ENCODE peak calls at places on chromosomes 12 and 14, in ten cellular contexts. F is central memory CD4-positive, alpha-beta T cell; N is suprapubic skin; B is activated B cell treated with CpG ODN at 0.5 μM for 24 hours; G is mammary epithelial cell; U is AG20443; R is stimulated activated CD4-positive, alpha-beta T cell treated with anti-CD3 and anti-CD28 coated beads, Interleukin-1b, Interleukin-23, amount 100 ng/mL, for 1 hour; S is HFFc6; X is progenitor cell of endocrine pancreas; Q is astrocyte of the spinal cord. V is an unnamed sample.

GRCh38 chr14:72463291-72463866 is 430.5 kb downstream of the DPF3 start:
- DNase-seq in S (peak; percentile 25), N (no peak), F (no peak), B (no peak), G (no peak), U (peak; percentile 80), X (no peak), Q (peak; percentile 38), R (no peak), V (no peak)

GRCh38 chr12:62799766-62800406 is 135.1 kb downstream of the PPM1H start:
- DNase-seq in F (no peak), G (no peak), R (no peak), N (no peak), Q (no peak), B (no peak), U (no peak), X (no peak), S (no peak), V (no peak)

GRCh38 chr12:127750076-127750840 is 516.7 kb upstream of the TMEM132C start:
- DNase-seq in S (no peak), U (no peak), F (no peak), Q (peak; percentile 0), X (no peak), B (no peak), N (no peak), G (no peak), R (no peak), V (no peak)

GRCh38 chr14:103871596-103872480 is 24.5 kb upstream of the PPP1R13B start:
- DNase-seq in Q (no peak), R (peak; percentile 39), F (peak; percentile 58), N (no peak), X (peak; percentile 32), B (peak; percentile 83), S (no peak), G (no peak), U (no peak), V (no peak)

GRCh38 chr12:132003846-132004245 is 54.1 kb downstream of the EP400 start:
- DNase-seq in F (no peak), S (peak; percentile 70), U (peak; percentile 75), N (no peak), R (no peak), B (no peak), X (no peak), Q (peak; percentile 55), G (no peak), V (no peak)

GRCh38 chr14:69696633-69697557 is 70.0 kb upstream of the SRSF5 start:
- DNase-seq in S (no peak), G (no peak), U (no peak), Q (no peak), X (no peak), N (no peak), F (peak; percentile 32), B (no peak), R (no peak), V (no peak)

GRCh38 chr14:74979029-74979428 is 23.6 kb upstream of the PGF start:
- DNase-seq in N (no peak), R (no peak), X (no peak), F (no peak), B (no peak), G (no peak), S (no peak), U (peak; percentile 8), Q (no peak), V (no peak)

GRCh38 chr12:113537751-113538087 is 66.0 kb upstream of the LHX5 start:
- DNase-seq in B (no peak), S (no peak), U (no peak), X (no peak), N (no peak), Q (no peak), F (no peak), R (no peak), G (peak; percentile 60), V (no peak)

GRCh38 chr14:77271113-77271710 is at the start of gene NGB:
- DNase-seq in Q (no peak), F (no peak), S (no peak), R (no peak), B (no peak), N (no peak), X (no peak), U (no peak), G (no peak), V (no peak)

GRCh38 chr12:131085125-131085815 is 131.6 kb downstream of the ADGRD1 start:
- DNase-seq in N (peak; percentile 50), U (no peak), R (no peak), S (no peak), G (no peak), B (peak; percentile 4), Q (no peak), X (peak; percentile 2), F (no peak), V (no peak)

GRCh38 chr12:109714141-109714912 is 702 bp downstream of the FAM222A start:
- DNase-seq in S (no peak), G (peak; percentile 46), U (peak; percentile 59), F (peak; percentile 49), B (peak; percentile 69), X (peak; percentile 69), N (peak; percentile 83), Q (peak; percentile 31), R (no peak), V (no peak)

GRCh38 chr14:99562848-99563748 is 40.9 kb downstream of the CCDC85C start:
- DNase-seq in S (no peak), N (no peak), F (no peak), U (peak; percentile 84), B (no peak), X (peak; percentile 89), R (no peak), Q (peak; percentile 84), G (peak; percentile 47), V (peak; percentile 79)

GRCh38 chr14:23141706-23142467 is 22.8 kb upstream of the CEBPE start:
- DNase-seq in Q (peak; percentile 39), F (no peak), R (no peak), B (no peak), S (peak; percentile 55), X (no peak), U (peak; percentile 81), N (no peak), G (peak; percentile 35), V (no peak)

GRCh38 chr14:104690861-104691455 is 1.5 kb downstream of the INF2 start:
- DNase-seq in N (no peak), X (no peak), U (no peak), Q (no peak), F (no peak), S (no peak), G (no peak), B (no peak), R (no peak), V (no peak)

GRCh38 chr12:12513416-12514006 is 49.2 kb downstream of the DUSP16 start:
- DNase-seq in U (no peak), F (no peak), S (no peak), G (no peak), B (no peak), Q (no peak), R (no peak), X (no peak), N (no peak), V (no peak)

GRCh38 chr12:5071496-5071895 is 27.8 kb downstream of the KCNA5 start:
- DNase-seq in S (no peak), R (no peak), N (no peak), X (no peak), B (no peak), Q (no peak), U (no peak), F (no peak), G (no peak), V (no peak)

GRCh38 chr12:47781479-47782371 is 8.7 kb downstream of the SLC48A1 start:
- DNase-seq in R (no peak), Q (no peak), F (no peak), S (no peak), B (no peak), X (no peak), U (no peak), N (peak; percentile 71), G (peak; percentile 89), V (peak; percentile 62)

GRCh38 chr12:72102150-72102549 is 163.5 kb downstream of the TPH2 start:
- DNase-seq in Q (no peak), F (no peak), N (no peak), X (no peak), B (no peak), G (no peak), S (no peak), R (no peak), U (no peak), V (no peak)

GRCh38 chr14:55846852-55847471 is 267.0 kb downstream of the KTN1 start:
- DNase-seq in X (no peak), F (no peak), S (peak; percentile 23), N (peak; percentile 77), Q (peak; percentile 12), G (no peak), U (peak; percentile 63), R (no peak), B (no peak), V (no peak)

GRCh38 chr12:19120795-19121194 is 8.7 kb upstream of the PLEKHA5 start:
- DNase-seq in U (no peak), F (no peak), G (peak; percentile 56), Q (no peak), B (no peak), S (peak; percentile 28), N (no peak), R (no peak), X (no peak), V (no peak)

GRCh38 chr14:92710001-92710341 is 38.5 kb downstream of the LGMN start:
- DNase-seq in G (no peak), B (no peak), Q (no peak), S (no peak), X (no peak), F (no peak), N (no peak), U (no peak), R (no peak), V (no peak)

GRCh38 chr12:98419795-98420402 is 95.5 kb upstream of the TMPO start:
- DNase-seq in R (no peak), F (no peak), S (no peak), N (no peak), U (no peak), X (no peak), Q (no peak), G (no peak), B (no peak), V (no peak)

GRCh38 chr14:67577909-67578749 is 21.9 kb downstream of the PIGH start:
- DNase-seq in B (no peak), U (no peak), F (no peak), S (no peak), X (no peak), N (peak; percentile 41), Q (no peak), R (no peak), G (no peak), V (no peak)

GRCh38 chr12:43883748-43884147 is 47.9 kb downstream of the TMEM117 start:
- DNase-seq in G (peak; percentile 27), B (no peak), R (no peak), F (no peak), Q (no peak), N (no peak), U (no peak), S (no peak), X (no peak), V (no peak)

GRCh38 chr14:93546642-93547041 is 115.9 kb downstream of the UNC79 start:
- DNase-seq in U (no peak), S (no peak), B (no peak), R (no peak), Q (no peak), G (no peak), X (no peak), F (no peak), N (no peak), V (no peak)

GRCh38 chr12:19382111-19382526 is 57.2 kb upstream of the AEBP2 start:
- DNase-seq in N (peak; percentile 16), S (peak; percentile 60), F (no peak), G (peak; percentile 86), B (no peak), R (no peak), Q (peak; percentile 89), X (no peak), U (peak; percentile 69), V (no peak)

GRCh38 chr12:104360988-104361707 is 57.6 kb downstream of the EID3 start:
- DNase-seq in X (no peak), R (no peak), B (no peak), S (no peak), F (no peak), N (no peak), U (no peak), G (no peak), Q (no peak), V (no peak)

GRCh38 chr12:63955831-63956685 is 111.6 kb downstream of the SRGAP1 start:
- DNase-seq in F (no peak), U (peak; percentile 34), B (no peak), X (no peak), S (no peak), R (no peak), N (peak; percentile 69), Q (no peak), G (no peak), V (no peak)

V was measured in NCI-H524 treated with DMSO at 0.1 percent for 48 hours.